ENCODE peak calls at places on chromosomes 3 and 15, in five cellular contexts. A, L, S, I and P are unnamed samples.

GRCh38 chr3:194718069-194718468 is 32.4 kb downstream of the FAM43A start:
- DNase-seq in A (no peak), L (no peak), S (no peak), I (no peak), P (no peak)

GRCh38 chr3:180594631-180595348 is 7.2 kb upstream of the TTC14 start:
- DNase-seq in A (no peak), L (no peak), S (no peak), I (peak), P (no peak)

GRCh38 chr3:38039101-38039898 is at the start of gene DLEC1:
- DNase-seq in A (no peak), L (no peak), S (peak), I (no peak), P (peak)

GRCh38 chr15:100279849-100280248 is 61.9 kb downstream of the ADAMTS17 start:
- DNase-seq in A (no peak), L (no peak), S (no peak), I (no peak), P (no peak)

GRCh38 chr15:40769310-40770146 is at the start of gene C15orf62:
- DNase-seq in A (no peak), L (peak), S (no peak), I (no peak), P (no peak)

GRCh38 chr15:80775340-80775739 is 3.8 kb upstream of the CEMIP start:
- DNase-seq in A (no peak), L (no peak), S (no peak), I (no peak), P (no peak)

GRCh38 chr3:197599089-197599765 is 43.5 kb upstream of the BDH1 start:
- DNase-seq in A (peak), L (no peak), S (peak), I (peak), P (peak)

GRCh38 chr15:48501208-48501607 is 144.3 kb downstream of the FBN1 start:
- DNase-seq in A (no peak), L (no peak), S (no peak), I (no peak), P (no peak)

GRCh38 chr15:87219650-87220615 is 1036.6 kb downstream of the NTRK3 start:
- DNase-seq in A (no peak), L (peak), S (no peak), I (no peak), P (no peak)

GRCh38 chr15:92068121-92068520 is 214.6 kb downstream of the SLCO3A1 start:
- DNase-seq in A (peak), L (no peak), S (no peak), I (no peak), P (no peak)

GRCh38 chr3:135736740-135737139 is 228.8 kb upstream of the PPP2R3A start:
- DNase-seq in A (no peak), L (no peak), S (peak), I (no peak), P (no peak)

GRCh38 chr3:187208159-187208558 is 10.9 kb downstream of the RTP1 start:
- DNase-seq in A (no peak), L (no peak), S (no peak), I (no peak), P (peak)

GRCh38 chr3:111989061-111989678 is 9.6 kb upstream of the TAGLN3 start:
- DNase-seq in A (no peak), L (no peak), S (peak), I (peak), P (peak)

GRCh38 chr15:100818927-100819326 is 60.7 kb upstream of the ALDH1A3 start:
- DNase-seq in A (no peak), L (no peak), S (no peak), I (peak), P (no peak)

GRCh38 chr15:77402740-77403379 is 17.0 kb downstream of the PEAK1 start:
- DNase-seq in A (no peak), L (no peak), S (no peak), I (peak), P (no peak)

GRCh38 chr15:97156739-97157265 is 803.7 kb upstream of the ARRDC4 start:
- DNase-seq in A (no peak), L (no peak), S (no peak), I (no peak), P (no peak)

GRCh38 chr15:63037996-63038720 is 4.4 kb upstream of the TPM1 start:
- DNase-seq in A (no peak), L (no peak), S (no peak), I (no peak), P (no peak)

GRCh38 chr3:32848215-32848614 is 30.4 kb downstream of the TRIM71 start:
- DNase-seq in A (no peak), L (no peak), S (no peak), I (no peak), P (no peak)

GRCh38 chr15:80455668-80456442 is 51.7 kb downstream of the ARNT2 start:
- DNase-seq in A (peak), L (no peak), S (peak), I (peak), P (peak)

GRCh38 chr3:100761211-100761921 is 52.1 kb downstream of the TFG start:
- DNase-seq in A (no peak), L (no peak), S (no peak), I (no peak), P (no peak)

GRCh38 chr3:111639316-111639715 is 44.2 kb upstream of the ZBED2 start:
- DNase-seq in A (no peak), L (no peak), S (no peak), I (no peak), P (no peak)

GRCh38 chr15:26628879-26629529 is 143.9 kb downstream of the GABRB3 start:
- DNase-seq in A (peak), L (no peak), S (peak), I (no peak), P (no peak)

GRCh38 chr3:183884097-183884436 is 613 bp downstream of the PARL start:
- DNase-seq in A (no peak), L (no peak), S (no peak), I (no peak), P (no peak)

GRCh38 chr3:102532901-102533300 is 98.1 kb downstream of the ZPLD1 start:
- DNase-seq in A (no peak), L (no peak), S (no peak), I (peak), P (no peak)

GRCh38 chr3:37511357-37511970 is 337.1 kb upstream of the LRRFIP2 start:
- DNase-seq in A (no peak), L (no peak), S (no peak), I (no peak), P (peak)

GRCh38 chr3:59660376-59660775 is 610.6 kb upstream of the CFAP20DC start:
- DNase-seq in A (no peak), L (no peak), S (no peak), I (no peak), P (no peak)

GRCh38 chr15:74428442-74428787 is 5.3 kb downstream of the SEMA7A start:
- DNase-seq in A (no peak), L (no peak), S (no peak), I (no peak), P (no peak)

GRCh38 chr3:186973702-186974101 is 43.4 kb downstream of the ST6GAL1 start:
- DNase-seq in A (no peak), L (no peak), S (no peak), I (no peak), P (no peak)